ENCODE peak calls at places on chromosome 2, in four cellular contexts. One of them, this sample, is unnamed.

GRCh38 chr2:31267437-31268120 is 33.6 kb downstream of the EHD3 start:
- DNase-seq in AG04450: no peak
- DNase-seq in transverse colon: no peak
- DNase-seq in BE2C: no peak
- DNase-seq in this sample: no peak

GRCh38 chr2:226427538-226428307 is 371.9 kb downstream of the IRS1 start:
- DNase-seq in transverse colon: no peak
- DNase-seq in AG04450: peak
- DNase-seq in BE2C: no peak
- DNase-seq in this sample: no peak

GRCh38 chr2:95530734-95531133 is 46.2 kb upstream of the TRIM43B start:
- DNase-seq in AG04450: peak
- DNase-seq in BE2C: no peak
- DNase-seq in transverse colon: no peak
- DNase-seq in this sample: no peak

GRCh38 chr2:228407821-228408220 is 226.3 kb upstream of the SPHKAP start:
- DNase-seq in AG04450: no peak
- DNase-seq in transverse colon: no peak
- DNase-seq in BE2C: no peak
- DNase-seq in this sample: no peak

GRCh38 chr2:200968162-200968561 is 4.7 kb upstream of the ORC2 start:
- DNase-seq in AG04450: no peak
- DNase-seq in transverse colon: peak
- DNase-seq in BE2C: no peak
- DNase-seq in this sample: no peak

GRCh38 chr2:32706815-32707214 is 79.0 kb downstream of the TTC27 start:
- DNase-seq in transverse colon: no peak
- DNase-seq in AG04450: no peak
- DNase-seq in BE2C: no peak
- DNase-seq in this sample: no peak

GRCh38 chr2:143954208-143954607 is 565.7 kb downstream of the ZEB2 start:
- DNase-seq in AG04450: no peak
- DNase-seq in BE2C: no peak
- DNase-seq in transverse colon: no peak
- DNase-seq in this sample: no peak

GRCh38 chr2:211035548-211036185 is 479.3 kb downstream of the CPS1 start:
- DNase-seq in AG04450: no peak
- DNase-seq in transverse colon: no peak
- DNase-seq in BE2C: peak
- DNase-seq in this sample: peak

GRCh38 chr2:200993097-200993496 is 29.6 kb upstream of the ORC2 start:
- DNase-seq in transverse colon: no peak
- DNase-seq in BE2C: no peak
- DNase-seq in AG04450: no peak
- DNase-seq in this sample: no peak

GRCh38 chr2:68156419-68156818 is 1.3 kb upstream of the PNO1 start:
- DNase-seq in BE2C: no peak
- DNase-seq in transverse colon: no peak
- DNase-seq in AG04450: no peak
- DNase-seq in this sample: no peak

GRCh38 chr2:72694715-72695496 is 130.9 kb downstream of the EXOC6B start:
- DNase-seq in BE2C: no peak
- DNase-seq in AG04450: peak
- DNase-seq in transverse colon: peak
- DNase-seq in this sample: no peak

GRCh38 chr2:24970483-24971299 is 1.1 kb downstream of the DNAJC27 start:
- DNase-seq in transverse colon: no peak
- DNase-seq in BE2C: no peak
- DNase-seq in AG04450: no peak
- DNase-seq in this sample: peak

GRCh38 chr2:60359569-60359968 is 193.9 kb downstream of the BCL11A start:
- DNase-seq in BE2C: no peak
- DNase-seq in transverse colon: no peak
- DNase-seq in AG04450: no peak
- DNase-seq in this sample: peak

GRCh38 chr2:69926849-69927515 is 12.1 kb downstream of the MXD1 start:
- DNase-seq in AG04450: no peak
- DNase-seq in transverse colon: no peak
- DNase-seq in BE2C: no peak
- DNase-seq in this sample: no peak

GRCh38 chr2:131519466-131519865 is 8.2 kb upstream of the CCDC74A start:
- DNase-seq in transverse colon: no peak
- DNase-seq in BE2C: no peak
- DNase-seq in AG04450: no peak
- DNase-seq in this sample: no peak

GRCh38 chr2:118431188-118431562 is 342.9 kb downstream of the INSIG2 start:
- DNase-seq in BE2C: no peak
- DNase-seq in AG04450: no peak
- DNase-seq in transverse colon: no peak
- DNase-seq in this sample: peak

GRCh38 chr2:30780776-30781330 is 26.4 kb downstream of the CAPN13 start:
- DNase-seq in transverse colon: no peak
- DNase-seq in BE2C: no peak
- DNase-seq in AG04450: no peak
- DNase-seq in this sample: no peak

GRCh38 chr2:139228276-139228675 is 448.1 kb upstream of the NXPH2 start:
- DNase-seq in BE2C: no peak
- DNase-seq in AG04450: no peak
- DNase-seq in transverse colon: no peak
- DNase-seq in this sample: no peak

DNA sequence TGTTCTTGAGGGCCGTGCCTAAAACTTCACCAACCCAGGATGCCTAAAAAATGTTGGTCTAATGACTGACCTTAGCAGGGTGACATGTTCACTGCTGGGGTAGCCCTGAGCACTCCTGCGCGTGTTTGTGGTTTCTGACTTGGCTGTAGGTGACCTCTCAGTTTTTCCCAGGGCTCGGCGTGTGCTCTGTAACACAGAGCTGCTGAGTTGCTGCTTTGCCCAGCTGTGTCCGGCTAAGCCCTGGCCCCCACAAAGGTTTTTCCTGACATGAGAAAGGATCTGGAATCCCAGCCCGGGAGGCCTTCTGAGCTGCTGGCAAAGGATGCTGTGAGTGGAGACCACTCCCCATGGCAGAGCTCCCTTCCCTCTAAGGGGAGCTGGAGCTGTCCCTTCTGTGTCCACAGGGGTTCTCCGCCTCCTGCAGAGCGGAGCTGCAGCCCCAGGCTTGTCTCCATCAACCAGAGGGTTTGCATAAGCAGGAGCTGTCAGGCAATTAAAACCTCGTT is 52.7 kb downstream of the CRIM1 start:
- DNase-seq in transverse colon: no peak
- DNase-seq in BE2C: no peak
- DNase-seq in AG04450: peak
- DNase-seq in this sample: no peak
- H3K4me3 ChIP-seq in transverse colon: no peak
- H3K4me3 ChIP-seq in BE2C: no peak
- H3K4me3 ChIP-seq in AG04450: no peak
- H3K4me3 ChIP-seq in this sample: no peak

DNA sequence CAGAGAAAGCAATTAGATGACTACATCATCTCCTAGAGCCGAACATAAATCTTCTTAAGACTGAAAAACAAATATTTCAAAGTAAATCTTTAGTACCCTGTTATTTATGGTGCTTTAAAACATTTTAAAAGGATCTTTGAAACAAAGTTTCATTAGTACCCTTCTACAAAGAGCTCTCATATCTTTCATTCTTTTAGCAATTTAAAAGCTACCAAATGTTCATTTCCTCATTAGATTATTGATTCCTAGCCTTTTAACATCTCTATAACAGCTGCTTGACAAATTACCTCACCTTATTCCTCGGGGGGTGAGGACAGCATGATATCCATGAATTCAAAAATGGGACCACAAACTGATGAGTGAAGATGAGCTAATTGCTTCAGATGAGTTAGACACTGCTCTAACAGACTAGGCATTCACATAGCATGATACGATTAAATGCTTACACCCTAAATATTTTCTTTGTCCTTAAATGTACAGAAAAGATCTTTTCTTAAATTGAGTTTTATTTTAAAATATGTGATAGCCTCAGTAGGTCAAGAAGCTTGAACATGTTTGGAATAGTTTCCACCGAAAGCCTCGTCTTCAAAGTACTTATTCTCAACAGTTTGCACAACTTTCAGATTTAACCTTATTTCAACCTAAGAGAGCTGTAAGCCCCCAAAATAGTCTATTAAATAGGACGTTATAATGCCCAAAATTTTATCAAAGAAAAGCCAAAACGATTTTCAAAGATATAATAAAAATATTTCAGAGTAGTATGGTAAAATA is 2.1 kb downstream of the ATAD2B start:
- DNase-seq in BE2C: no peak
- DNase-seq in AG04450: no peak
- DNase-seq in transverse colon: no peak
- DNase-seq in this sample: no peak
- H3K4me3 ChIP-seq in BE2C: peak
- H3K4me3 ChIP-seq in AG04450: peak
- H3K4me3 ChIP-seq in transverse colon: peak
- H3K4me3 ChIP-seq in this sample: no peak

GRCh38 chr2:111118455-111119003 is 2.2 kb upstream of the BCL2L11 start:
- DNase-seq in AG04450: no peak
- DNase-seq in transverse colon: no peak
- DNase-seq in BE2C: no peak
- DNase-seq in this sample: no peak
- H3K4me3 ChIP-seq in AG04450: peak
- H3K4me3 ChIP-seq in transverse colon: peak
- H3K4me3 ChIP-seq in BE2C: no peak
- H3K4me3 ChIP-seq in this sample: peak

DNA sequence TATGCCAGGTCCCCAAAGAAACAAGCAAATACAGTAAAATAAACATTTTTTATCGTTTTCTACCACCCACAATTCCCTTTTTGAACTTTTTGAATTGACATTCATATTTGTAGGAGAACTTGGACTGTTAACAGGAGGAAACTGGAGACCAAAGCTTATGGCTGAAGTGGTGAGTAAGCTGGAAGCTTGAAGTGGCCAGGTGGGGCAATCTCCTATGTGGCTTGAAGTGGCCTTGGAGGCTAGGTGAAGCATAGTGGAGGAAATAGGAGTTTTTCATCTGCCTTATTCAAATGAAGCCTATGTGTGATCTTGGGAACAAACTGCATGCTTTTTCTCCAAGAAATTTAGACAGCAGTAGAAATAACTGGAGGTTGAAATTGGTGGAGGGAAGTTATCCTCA is 962.9 kb upstream of the FANCL start:
- DNase-seq in BE2C: no peak
- DNase-seq in AG04450: no peak
- DNase-seq in transverse colon: no peak
- DNase-seq in this sample: no peak
- H3K4me3 ChIP-seq in BE2C: no peak
- H3K4me3 ChIP-seq in AG04450: no peak
- H3K4me3 ChIP-seq in transverse colon: no peak
- H3K4me3 ChIP-seq in this sample: no peak

This sample was measured in Jurkat, Clone E6-1.